ENCODE peak calls at places on chromosomes 7 and 10, in eight cellular contexts. U is Ammon's horn, Z is mesendoderm, B is KBM-7, S is renal cortical epithelial cell, Q is astrocyte of the hippocampus, V is NCI-H1417, A is 8988T. Y is an unnamed sample.

GRCh38 chr7:120185940-120186682 is 86.9 kb upstream of the KCND2 start:
- DNase-seq in U (no peak), Z (peak), B (no peak), S (no peak), Q (no peak), V (no peak), A (no peak), Y (no peak)

GRCh38 chr7:20892776-20893175 is 106.1 kb upstream of the SP8 start:
- DNase-seq in U (no peak), Z (no peak), B (no peak), S (no peak), Q (no peak), V (peak), A (no peak), Y (no peak)

GRCh38 chr7:14321947-14322346 is 332.5 kb upstream of the ETV1 start:
- DNase-seq in U (no peak), Z (no peak), B (no peak), S (no peak), Q (no peak), V (peak), A (no peak), Y (no peak)

GRCh38 chr10:93844979-93845626 is 48.7 kb upstream of the SLC35G1 start:
- DNase-seq in U (no peak), Z (no peak), B (no peak), S (no peak), Q (no peak), V (no peak), A (no peak), Y (no peak)

GRCh38 chr7:156041398-156041797 is 229.1 kb upstream of the SHH start:
- DNase-seq in U (no peak), Z (no peak), B (no peak), S (no peak), Q (no peak), V (no peak), A (no peak), Y (no peak)

GRCh38 chr7:23247602-23248335 is 1.2 kb downstream of the GPNMB start:
- DNase-seq in U (peak), Z (peak), B (peak), S (no peak), Q (peak), V (no peak), A (no peak), Y (no peak)

GRCh38 chr7:151711435-151711872 is 165.5 kb downstream of the PRKAG2 start:
- DNase-seq in U (no peak), Z (no peak), B (no peak), S (no peak), Q (no peak), V (no peak), A (no peak), Y (no peak)

GRCh38 chr7:1706381-1706720 is 36.3 kb downstream of the ELFN1 start:
- DNase-seq in U (no peak), Z (no peak), B (no peak), S (no peak), Q (no peak), V (no peak), A (no peak), Y (no peak)

GRCh38 chr7:116953727-116954442 is 584 bp downstream of the ST7 start:
- DNase-seq in U (peak), Z (peak), B (peak), S (peak), Q (peak), V (peak), A (peak), Y (peak)

GRCh38 chr10:85105614-85106013 is 777.2 kb downstream of the CCSER2 start:
- DNase-seq in U (no peak), Z (peak), B (no peak), S (peak), Q (no peak), V (no peak), A (no peak), Y (no peak)

GRCh38 chr7:132464740-132465139 is 111.5 kb downstream of the PLXNA4 start:
- DNase-seq in U (no peak), Z (no peak), B (no peak), S (no peak), Q (peak), V (no peak), A (no peak), Y (no peak)

GRCh38 chr10:11602919-11603523 is 8.4 kb downstream of the USP6NL start:
- DNase-seq in U (no peak), Z (peak), B (no peak), S (peak), Q (peak), V (peak), A (no peak), Y (no peak)

GRCh38 chr10:72316748-72317435 is 37.8 kb downstream of the DNAJB12 start:
- DNase-seq in U (peak), Z (no peak), B (peak), S (no peak), Q (no peak), V (peak), A (no peak), Y (no peak)

GRCh38 chr10:78155722-78156121 is 122.1 kb downstream of the RPS24 start:
- DNase-seq in U (no peak), Z (peak), B (no peak), S (no peak), Q (no peak), V (no peak), A (no peak), Y (no peak)

GRCh38 chr7:72321081-72321480 is 91.1 kb downstream of the CALN1 start:
- DNase-seq in U (no peak), Z (no peak), B (no peak), S (no peak), Q (no peak), V (no peak), A (no peak), Y (no peak)

GRCh38 chr10:86953747-86954680 is 3.4 kb downstream of the MMRN2 start:
- DNase-seq in U (peak), Z (peak), B (no peak), S (peak), Q (peak), V (no peak), A (no peak), Y (no peak)

GRCh38 chr7:114708646-114709045 is 213.2 kb upstream of the MDFIC start:
- DNase-seq in U (no peak), Z (peak), B (no peak), S (peak), Q (no peak), V (peak), A (no peak), Y (no peak)

GRCh38 chr7:34339061-34339526 is 318.9 kb upstream of the NPSR1 start:
- DNase-seq in U (no peak), Z (no peak), B (no peak), S (peak), Q (no peak), V (no peak), A (no peak), Y (no peak)

GRCh38 chr10:132319853-132320669 is 11.9 kb upstream of the LRRC27 start:
- DNase-seq in U (no peak), Z (no peak), B (peak), S (peak), Q (peak), V (no peak), A (no peak), Y (peak)

GRCh38 chr10:89159761-89160160 is 47.4 kb downstream of the CH25H start:
- DNase-seq in U (no peak), Z (no peak), B (no peak), S (no peak), Q (no peak), V (no peak), A (no peak), Y (no peak)

GRCh38 chr7:101237206-101238067 is at the start of gene CLDN15:
- DNase-seq in U (no peak), Z (no peak), B (no peak), S (no peak), Q (no peak), V (no peak), A (no peak), Y (no peak)

GRCh38 chr10:132222726-132223125 is 36.0 kb downstream of the DPYSL4 start:
- DNase-seq in U (no peak), Z (no peak), B (no peak), S (no peak), Q (no peak), V (no peak), A (no peak), Y (no peak)

GRCh38 chr7:8154290-8154689 is 107.7 kb downstream of the ICA1 start:
- DNase-seq in U (no peak), Z (no peak), B (no peak), S (peak), Q (no peak), V (peak), A (no peak), Y (no peak)

GRCh38 chr7:18667466-18667865 is 171.9 kb downstream of the HDAC9 start:
- DNase-seq in U (no peak), Z (peak), B (peak), S (peak), Q (peak), V (peak), A (no peak), Y (peak)

GRCh38 chr10:72245949-72246525 is 27.7 kb upstream of the DDIT4 start:
- DNase-seq in U (no peak), Z (no peak), B (no peak), S (no peak), Q (no peak), V (no peak), A (no peak), Y (no peak)

GRCh38 chr10:44513592-44513991 is 128.7 kb upstream of the CXCL12 start:
- DNase-seq in U (no peak), Z (no peak), B (no peak), S (no peak), Q (no peak), V (no peak), A (no peak), Y (no peak)

GRCh38 chr7:87474533-87475358 is 734 bp downstream of the ABCB4 start:
- DNase-seq in U (peak), Z (no peak), B (peak), S (peak), Q (peak), V (no peak), A (no peak), Y (no peak)

GRCh38 chr7:93719546-93719945 is 145.0 kb upstream of the CALCR start:
- DNase-seq in U (no peak), Z (peak), B (no peak), S (peak), Q (peak), V (no peak), A (no peak), Y (no peak)

GRCh38 chr7:92293887-92294616 is 48.3 kb downstream of the ANKIB1 start:
- DNase-seq in U (no peak), Z (no peak), B (no peak), S (peak), Q (peak), V (no peak), A (no peak), Y (no peak)

GRCh38 chr7:70766109-70766508 is 365.8 kb upstream of the GALNT17 start:
- DNase-seq in U (no peak), Z (no peak), B (no peak), S (no peak), Q (no peak), V (no peak), A (no peak), Y (no peak)

GRCh38 chr10:132554991-132555647 is 17.5 kb downstream of the INPP5A start:
- DNase-seq in U (no peak), Z (no peak), B (peak), S (no peak), Q (no peak), V (no peak), A (no peak), Y (no peak)

GRCh38 chr7:90828601-90829000 is 232.5 kb downstream of the CDK14 start:
- DNase-seq in U (no peak), Z (no peak), B (no peak), S (no peak), Q (no peak), V (no peak), A (no peak), Y (no peak)